ENCODE peak calls at places on chromosomes 6 and 20, in ten cellular contexts. One of them, this sample, is unnamed.
A peak's percentile ranks its signal among the peaks of the same experiment; 100 is the strongest.

GRCh38 chr6:158060447-158061360 is 79.0 kb downstream of the SYNJ2 start:
- DNase-seq in kidney glomerular epithelial cell: peak; percentile 50
- DNase-seq in body of pancreas: peak; percentile 81
- DNase-seq in activated gamma-delta T cell treated with Interleukin-2 at 50 U/mL for 16 hours: no peak
- DNase-seq in T-cell: no peak
- DNase-seq in NCI-H2081: peak; percentile 69
- DNase-seq in left colon: peak; percentile 75
- DNase-seq in effector CD4-positive, alpha-beta T cell: no peak
- DNase-seq in GM23338: peak; percentile 64
- DNase-seq in SW480: no peak
- DNase-seq in this sample: peak; percentile 21

GRCh38 chr6:39865011-39865888 is 69.0 kb downstream of the MOCS1 start:
- DNase-seq in kidney glomerular epithelial cell: peak; percentile 58
- DNase-seq in SW480: peak; percentile 33
- DNase-seq in body of pancreas: peak; percentile 79
- DNase-seq in effector CD4-positive, alpha-beta T cell: peak; percentile 33
- DNase-seq in left colon: peak; percentile 54
- DNase-seq in GM23338: peak; percentile 97
- DNase-seq in T-cell: peak; percentile 27
- DNase-seq in activated gamma-delta T cell treated with Interleukin-2 at 50 U/mL for 16 hours: peak; percentile 41
- DNase-seq in NCI-H2081: no peak
- DNase-seq in this sample: peak; percentile 28

GRCh38 chr6:105896821-105897095 is 189.4 kb upstream of the PRDM1 start:
- DNase-seq in T-cell: no peak
- DNase-seq in body of pancreas: no peak
- DNase-seq in effector CD4-positive, alpha-beta T cell: no peak
- DNase-seq in GM23338: no peak
- DNase-seq in activated gamma-delta T cell treated with Interleukin-2 at 50 U/mL for 16 hours: no peak
- DNase-seq in kidney glomerular epithelial cell: no peak
- DNase-seq in SW480: no peak
- DNase-seq in NCI-H2081: no peak
- DNase-seq in left colon: no peak
- DNase-seq in this sample: no peak

GRCh38 chr20:2865630-2866029 is 7.7 kb upstream of the PTPRA start:
- DNase-seq in SW480: no peak
- DNase-seq in body of pancreas: no peak
- DNase-seq in kidney glomerular epithelial cell: no peak
- DNase-seq in effector CD4-positive, alpha-beta T cell: no peak
- DNase-seq in NCI-H2081: no peak
- DNase-seq in left colon: no peak
- DNase-seq in T-cell: peak; percentile 53
- DNase-seq in GM23338: peak; percentile 68
- DNase-seq in activated gamma-delta T cell treated with Interleukin-2 at 50 U/mL for 16 hours: no peak
- DNase-seq in this sample: peak; percentile 22

GRCh38 chr6:97207383-97207782 is 75.6 kb downstream of the MMS22L start:
- DNase-seq in left colon: no peak
- DNase-seq in activated gamma-delta T cell treated with Interleukin-2 at 50 U/mL for 16 hours: no peak
- DNase-seq in body of pancreas: no peak
- DNase-seq in SW480: no peak
- DNase-seq in NCI-H2081: no peak
- DNase-seq in T-cell: no peak
- DNase-seq in effector CD4-positive, alpha-beta T cell: no peak
- DNase-seq in kidney glomerular epithelial cell: no peak
- DNase-seq in GM23338: no peak
- DNase-seq in this sample: no peak

GRCh38 chr6:113779656-113780055 is 77.5 kb upstream of the MARCKS start:
- DNase-seq in kidney glomerular epithelial cell: no peak
- DNase-seq in NCI-H2081: no peak
- DNase-seq in GM23338: no peak
- DNase-seq in left colon: no peak
- DNase-seq in activated gamma-delta T cell treated with Interleukin-2 at 50 U/mL for 16 hours: no peak
- DNase-seq in T-cell: no peak
- DNase-seq in body of pancreas: no peak
- DNase-seq in effector CD4-positive, alpha-beta T cell: no peak
- DNase-seq in SW480: no peak
- DNase-seq in this sample: no peak

GRCh38 chr20:56393133-56393472 is 658 bp downstream of the CSTF1 start:
- DNase-seq in T-cell: peak; percentile 18
- DNase-seq in SW480: no peak
- DNase-seq in activated gamma-delta T cell treated with Interleukin-2 at 50 U/mL for 16 hours: no peak
- DNase-seq in left colon: no peak
- DNase-seq in NCI-H2081: no peak
- DNase-seq in GM23338: no peak
- DNase-seq in effector CD4-positive, alpha-beta T cell: no peak
- DNase-seq in kidney glomerular epithelial cell: no peak
- DNase-seq in body of pancreas: no peak
- DNase-seq in this sample: no peak

GRCh38 chr20:61932199-61932592 is 133.5 kb downstream of the TAF4 start:
- DNase-seq in NCI-H2081: no peak
- DNase-seq in activated gamma-delta T cell treated with Interleukin-2 at 50 U/mL for 16 hours: no peak
- DNase-seq in effector CD4-positive, alpha-beta T cell: no peak
- DNase-seq in body of pancreas: no peak
- DNase-seq in T-cell: no peak
- DNase-seq in kidney glomerular epithelial cell: no peak
- DNase-seq in left colon: no peak
- DNase-seq in GM23338: no peak
- DNase-seq in SW480: no peak
- DNase-seq in this sample: peak; percentile 44

GRCh38 chr6:33632603-33633039 is 11.5 kb downstream of the ITPR3 start:
- DNase-seq in GM23338: peak; percentile 95
- DNase-seq in left colon: peak; percentile 58
- DNase-seq in activated gamma-delta T cell treated with Interleukin-2 at 50 U/mL for 16 hours: peak; percentile 45
- DNase-seq in NCI-H2081: peak; percentile 20
- DNase-seq in effector CD4-positive, alpha-beta T cell: peak; percentile 51
- DNase-seq in T-cell: peak; percentile 45
- DNase-seq in body of pancreas: peak; percentile 54
- DNase-seq in SW480: peak; percentile 57
- DNase-seq in kidney glomerular epithelial cell: no peak
- DNase-seq in this sample: peak; percentile 29

GRCh38 chr20:53944796-53945195 is 125.6 kb downstream of the BCAS1 start:
- DNase-seq in SW480: no peak
- DNase-seq in effector CD4-positive, alpha-beta T cell: no peak
- DNase-seq in left colon: no peak
- DNase-seq in body of pancreas: no peak
- DNase-seq in NCI-H2081: no peak
- DNase-seq in GM23338: no peak
- DNase-seq in kidney glomerular epithelial cell: no peak
- DNase-seq in activated gamma-delta T cell treated with Interleukin-2 at 50 U/mL for 16 hours: no peak
- DNase-seq in T-cell: no peak
- DNase-seq in this sample: no peak

GRCh38 chr20:63657260-63657936 is 714 bp upstream of the RTEL1 start:
- DNase-seq in SW480: no peak
- DNase-seq in NCI-H2081: no peak
- DNase-seq in body of pancreas: no peak
- DNase-seq in activated gamma-delta T cell treated with Interleukin-2 at 50 U/mL for 16 hours: no peak
- DNase-seq in effector CD4-positive, alpha-beta T cell: no peak
- DNase-seq in left colon: no peak
- DNase-seq in GM23338: peak; percentile 56
- DNase-seq in T-cell: no peak
- DNase-seq in kidney glomerular epithelial cell: no peak
- DNase-seq in this sample: no peak

GRCh38 chr20:671252-672030 is 4.2 kb downstream of the SCRT2 start:
- DNase-seq in GM23338: no peak
- DNase-seq in SW480: peak; percentile 95
- DNase-seq in body of pancreas: no peak
- DNase-seq in effector CD4-positive, alpha-beta T cell: no peak
- DNase-seq in activated gamma-delta T cell treated with Interleukin-2 at 50 U/mL for 16 hours: no peak
- DNase-seq in T-cell: no peak
- DNase-seq in kidney glomerular epithelial cell: no peak
- DNase-seq in NCI-H2081: no peak
- DNase-seq in left colon: no peak
- DNase-seq in this sample: no peak

GRCh38 chr6:168088161-168089106 is 9.4 kb upstream of the FRMD1 start:
- DNase-seq in GM23338: peak; percentile 66
- DNase-seq in body of pancreas: no peak
- DNase-seq in NCI-H2081: no peak
- DNase-seq in left colon: peak; percentile 65
- DNase-seq in kidney glomerular epithelial cell: peak; percentile 91
- DNase-seq in effector CD4-positive, alpha-beta T cell: no peak
- DNase-seq in activated gamma-delta T cell treated with Interleukin-2 at 50 U/mL for 16 hours: no peak
- DNase-seq in T-cell: no peak
- DNase-seq in SW480: no peak
- DNase-seq in this sample: no peak

GRCh38 chr20:53829706-53830521 is 236.3 kb upstream of the ZNF217 start:
- DNase-seq in kidney glomerular epithelial cell: peak; percentile 35
- DNase-seq in GM23338: no peak
- DNase-seq in T-cell: no peak
- DNase-seq in activated gamma-delta T cell treated with Interleukin-2 at 50 U/mL for 16 hours: no peak
- DNase-seq in left colon: no peak
- DNase-seq in NCI-H2081: no peak
- DNase-seq in SW480: peak; percentile 42
- DNase-seq in body of pancreas: peak; percentile 13
- DNase-seq in effector CD4-positive, alpha-beta T cell: no peak
- DNase-seq in this sample: no peak

This sample was measured in naive thymus-derived CD8-positive, alpha-beta T cell.